ENCODE peak calls at places on chromosomes 2 and 18, in six cellular contexts. R is body of pancreas, F is heart left ventricle, X is K562, G is upper lobe of left lung, A is gastrocnemius medialis. D is an unnamed sample.

GRCh38 chr2:99335911-99336779 is at the start of gene TXNDC9:
- ATAC-seq in R (peak; percentile 92), F (peak; percentile 96), X (peak; percentile 85), G (peak; percentile 98), A (peak; percentile 94), D (peak; percentile 96)

GRCh38 chr2:214593723-214594122 is 182.9 kb downstream of the VWC2L start:
- ATAC-seq in R (peak; percentile 97), F (no peak), X (no peak), G (no peak), A (no peak), D (peak; percentile 48)

GRCh38 chr2:150485114-150485870 is 2.2 kb downstream of the RND3 start:
- ATAC-seq in R (peak; percentile 70), F (peak; percentile 64), X (no peak), G (peak; percentile 78), A (peak; percentile 21), D (peak; percentile 51)

GRCh38 chr2:147546109-147546508 is 298.7 kb upstream of the ACVR2A start:
- ATAC-seq in R (no peak), F (no peak), X (no peak), G (no peak), A (no peak), D (no peak)

GRCh38 chr2:120423167-120423943 is 77.4 kb downstream of the INHBB start:
- ATAC-seq in R (no peak), F (no peak), X (no peak), G (no peak), A (no peak), D (no peak)

GRCh38 chr2:166671235-166671634 is 177.2 kb upstream of the SCN7A start:
- ATAC-seq in R (no peak), F (no peak), X (no peak), G (no peak), A (no peak), D (no peak)

GRCh38 chr2:141911485-141912066 is 219.2 kb downstream of the LRP1B start:
- ATAC-seq in R (no peak), F (no peak), X (no peak), G (no peak), A (no peak), D (no peak)

GRCh38 chr2:98538280-98539041 is 69.9 kb downstream of the COA5 start:
- ATAC-seq in R (no peak), F (peak; percentile 21), X (no peak), G (no peak), A (no peak), D (no peak)

GRCh38 chr2:158893474-158893873 is 75.0 kb upstream of the TANC1 start:
- ATAC-seq in R (no peak), F (no peak), X (no peak), G (no peak), A (no peak), D (no peak)

GRCh38 chr2:159138642-159139182 is 147.8 kb downstream of the WDSUB1 start:
- ATAC-seq in R (no peak), F (no peak), X (no peak), G (no peak), A (no peak), D (no peak)

GRCh38 chr18:13455470-13455869 is 236.9 kb downstream of the LDLRAD4 start:
- ATAC-seq in R (no peak), F (no peak), X (no peak), G (no peak), A (no peak), D (no peak)

GRCh38 chr2:53452957-53453748 is 314.5 kb upstream of the CHAC2 start:
- ATAC-seq in R (peak; percentile 91), F (peak; percentile 70), X (no peak), G (no peak), A (no peak), D (no peak)

GRCh38 chr18:13453714-13454113 is 235.2 kb downstream of the LDLRAD4 start:
- ATAC-seq in R (peak; percentile 36), F (peak; percentile 73), X (no peak), G (no peak), A (no peak), D (no peak)

GRCh38 chr2:200515155-200515554 is 5.3 kb upstream of the KCTD18 start:
- ATAC-seq in R (no peak), F (no peak), X (no peak), G (no peak), A (no peak), D (no peak)

GRCh38 chr2:33372940-33373553 is 103.4 kb upstream of the RASGRP3 start:
- ATAC-seq in R (peak; percentile 65), F (no peak), X (peak; percentile 62), G (no peak), A (no peak), D (no peak)

GRCh38 chr18:70621710-70622109 is 332.9 kb downstream of the SOCS6 start:
- ATAC-seq in R (no peak), F (no peak), X (no peak), G (no peak), A (no peak), D (no peak)

GRCh38 chr2:38167968-38168350 is 92.0 kb upstream of the CYP1B1 start:
- ATAC-seq in R (no peak), F (no peak), X (no peak), G (no peak), A (no peak), D (no peak)

GRCh38 chr2:74515271-74516069 is 1.2 kb downstream of the TLX2 start:
- ATAC-seq in R (peak; percentile 50), F (no peak), X (no peak), G (peak; percentile 9), A (no peak), D (no peak)

GRCh38 chr2:178804791-178805190 is 2.4 kb downstream of the TTN start:
- ATAC-seq in R (no peak), F (peak; percentile 5), X (peak; percentile 87), G (no peak), A (peak; percentile 28), D (no peak)

GRCh38 chr2:233199870-233200269 is 51.6 kb upstream of the ATG16L1 start:
- ATAC-seq in R (no peak), F (no peak), X (peak; percentile 33), G (no peak), A (no peak), D (no peak)

GRCh38 chr2:159362816-159363251 is 76.3 kb upstream of the WDSUB1 start:
- ATAC-seq in R (no peak), F (peak; percentile 41), X (peak; percentile 72), G (peak; percentile 70), A (no peak), D (peak; percentile 22)

GRCh38 chr2:171360905-171361304 is 72.9 kb downstream of the METTL8 start:
- ATAC-seq in R (no peak), F (no peak), X (no peak), G (no peak), A (no peak), D (no peak)

GRCh38 chr2:43225093-43225787 is 1.2 kb downstream of the ZFP36L2 start:
- ATAC-seq in R (no peak), F (no peak), X (no peak), G (no peak), A (peak; percentile 1), D (no peak)

GRCh38 chr18:12838178-12838634 is 45.8 kb downstream of the PTPN2 start:
- ATAC-seq in R (peak; percentile 97), F (peak; percentile 42), X (peak; percentile 61), G (peak; percentile 92), A (no peak), D (peak; percentile 87)

GRCh38 chr2:45699032-45699658 is 47.7 kb downstream of the PRKCE start:
- ATAC-seq in R (no peak), F (no peak), X (no peak), G (peak; percentile 28), A (no peak), D (no peak)

GRCh38 chr2:16478817-16479216 is 186.8 kb downstream of the CYRIA start:
- ATAC-seq in R (no peak), F (no peak), X (no peak), G (no peak), A (no peak), D (no peak)

GRCh38 chr2:171807130-171807529 is 86.9 kb downstream of the SLC25A12 start:
- ATAC-seq in R (no peak), F (no peak), X (peak; percentile 57), G (no peak), A (no peak), D (no peak)

DNA sequence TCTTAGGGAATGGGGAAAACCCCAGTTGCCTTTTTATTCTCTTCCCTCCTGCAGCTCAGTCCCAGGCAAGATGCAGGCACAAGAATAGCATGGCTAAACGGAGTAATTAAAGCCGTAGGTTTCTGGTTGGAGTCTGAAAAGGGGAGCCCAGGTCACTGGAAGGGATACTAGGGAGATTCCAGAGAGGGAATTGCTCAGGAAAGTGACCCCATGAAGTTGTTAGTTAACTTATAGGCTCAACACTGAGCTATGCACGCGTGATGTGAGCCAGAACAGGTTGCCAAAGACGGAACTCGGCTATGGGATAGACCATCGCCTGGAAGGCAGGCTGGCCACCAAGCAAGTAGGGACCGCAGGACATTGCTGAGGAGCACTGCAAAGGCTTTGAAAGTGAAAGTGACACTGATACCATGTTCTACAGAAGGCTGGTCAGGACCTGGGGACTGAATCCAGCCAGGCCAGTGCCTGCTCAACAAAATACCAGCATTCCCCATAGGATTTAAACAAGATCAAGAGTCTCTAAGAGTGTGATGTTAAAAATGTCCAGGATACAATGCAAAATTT is 7.3 kb downstream of the FARP2 start:
- ATAC-seq in R (peak; percentile 58), F (no peak), X (peak; percentile 50), G (peak; percentile 38), A (peak; percentile 86), D (no peak)
- TF ChIP-seq POLR2A in R (no peak), F (no peak), X (no peak), G (no peak), A (no peak), D (no peak)

GRCh38 chr18:32091724-32092421 is at the start of gene RNF138:
- ATAC-seq in R (peak; percentile 67), F (peak; percentile 78), X (peak; percentile 75), G (peak; percentile 88), A (peak; percentile 71), D (peak; percentile 80)
- TF ChIP-seq POLR2A in R (peak; percentile 73), F (peak; percentile 42), X (peak; percentile 81), G (peak; percentile 85), A (peak; percentile 69), D (peak; percentile 70)

GRCh38 chr18:48007955-48008701 is 77.7 kb upstream of the SMAD2 start:
- ATAC-seq in R (peak; percentile 91), F (peak; percentile 62), X (peak; percentile 96), G (peak; percentile 79), A (peak; percentile 69), D (peak; percentile 83)
- TF ChIP-seq POLR2A in R (peak; percentile 45), F (no peak), X (no peak), G (no peak), A (no peak), D (no peak)

DNA sequence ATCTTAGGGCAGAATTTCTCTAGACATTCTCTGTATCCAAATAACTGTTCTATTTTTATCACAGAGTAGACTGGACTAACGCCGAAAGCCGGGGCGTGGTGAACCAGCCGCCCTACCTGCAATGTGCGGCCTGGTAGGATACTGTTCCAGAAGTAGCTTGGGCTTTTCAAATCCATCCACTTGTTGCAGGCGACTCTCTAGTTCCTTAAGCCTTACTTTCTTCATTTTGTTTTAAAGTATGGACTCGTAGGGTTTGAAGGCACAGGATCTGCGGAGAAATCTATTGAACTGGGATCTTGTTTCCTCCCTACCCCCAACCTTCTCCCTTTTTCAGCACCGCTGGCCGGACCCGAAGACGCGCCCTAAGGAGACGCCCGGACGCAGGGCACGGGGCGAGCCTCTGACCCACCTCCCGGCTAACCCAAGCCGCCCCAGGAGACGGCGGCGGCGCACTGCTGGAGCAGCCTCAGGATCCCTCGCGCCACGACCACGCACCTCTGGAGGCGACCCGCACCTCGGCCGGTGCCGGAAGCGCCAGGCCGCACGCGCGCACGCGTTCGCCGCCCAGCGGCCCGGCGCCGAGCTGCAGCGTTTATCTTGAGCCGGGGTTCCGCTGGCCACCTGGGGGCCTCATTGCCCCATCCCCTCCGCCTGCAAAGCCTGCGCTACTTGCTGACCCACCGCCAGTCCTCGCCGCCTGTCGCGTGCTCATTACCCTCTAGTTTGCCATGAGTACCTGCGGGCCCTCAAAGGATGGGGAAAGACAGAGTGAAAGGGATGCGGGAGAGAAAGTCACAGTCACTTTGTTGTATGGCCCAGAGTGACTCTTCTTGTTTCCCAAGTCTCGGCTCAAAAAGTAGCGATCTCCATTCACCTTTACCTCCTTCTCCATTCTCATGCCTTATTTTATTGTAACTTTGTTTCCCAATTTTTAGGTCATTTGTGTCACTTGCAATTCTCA is at the start of gene METTL5:
- ATAC-seq in R (peak; percentile 72), F (peak; percentile 48), X (peak; percentile 72), G (peak; percentile 80), A (peak; percentile 71), D (peak; percentile 70)
- TF ChIP-seq POLR2A in R (peak; percentile 61), F (peak; percentile 74), X (peak; percentile 91), G (peak; percentile 82), A (peak; percentile 76), D (peak; percentile 66)